ENCODE peak calls at places on chromosomes 1 and 21, in four cellular contexts. One of them, this sample, is unnamed.

GRCh38 chr1:230047114-230047865 is 19.7 kb upstream of the GALNT2 start:
- DNase-seq in HepG2: no peak
- DNase-seq in K562: no peak
- DNase-seq in HCT116: peak; percentile 6
- DNase-seq in this sample: no peak

GRCh38 chr1:62144238-62144831 is 50.3 kb upstream of the L1TD1 start:
- DNase-seq in HepG2: peak; percentile 39
- DNase-seq in HCT116: peak; percentile 31
- DNase-seq in K562: peak; percentile 44
- DNase-seq in this sample: peak; percentile 51

GRCh38 chr21:35332841-35333426 is 283.8 kb upstream of the RUNX1 start:
- DNase-seq in HepG2: no peak
- DNase-seq in HCT116: no peak
- DNase-seq in K562: no peak
- DNase-seq in this sample: no peak

GRCh38 chr1:57506941-57507340 is 83.1 kb upstream of the DAB1 start:
- DNase-seq in HepG2: no peak
- DNase-seq in K562: no peak
- DNase-seq in HCT116: no peak
- DNase-seq in this sample: no peak

GRCh38 chr1:18530567-18531502 is 50.1 kb downstream of the KLHDC7A start:
- DNase-seq in K562: peak; percentile 63
- DNase-seq in HepG2: peak; percentile 21
- DNase-seq in HCT116: peak; percentile 21
- DNase-seq in this sample: peak; percentile 4

GRCh38 chr1:22364764-22365163 is 86.9 kb upstream of the ZBTB40 start:
- DNase-seq in HepG2: no peak
- DNase-seq in HCT116: no peak
- DNase-seq in K562: peak; percentile 33
- DNase-seq in this sample: no peak

GRCh38 chr1:54926955-54927354 is 40.0 kb upstream of the DHCR24 start:
- DNase-seq in K562: no peak
- DNase-seq in HepG2: peak; percentile 51
- DNase-seq in HCT116: no peak
- DNase-seq in this sample: no peak

GRCh38 chr1:49125746-49126145 is 349.1 kb upstream of the BEND5 start:
- DNase-seq in HCT116: no peak
- DNase-seq in K562: no peak
- DNase-seq in HepG2: no peak
- DNase-seq in this sample: no peak

GRCh38 chr1:24126023-24126671 is 14.2 kb upstream of the MYOM3 start:
- DNase-seq in K562: no peak
- DNase-seq in HCT116: no peak
- DNase-seq in HepG2: no peak
- DNase-seq in this sample: no peak

GRCh38 chr1:41399148-41399795 is 38.0 kb downstream of the FOXO6 start:
- DNase-seq in HCT116: no peak
- DNase-seq in K562: no peak
- DNase-seq in HepG2: no peak
- DNase-seq in this sample: no peak

GRCh38 chr1:180041587-180041986 is 87.0 kb downstream of the CEP350 start:
- DNase-seq in HCT116: no peak
- DNase-seq in HepG2: no peak
- DNase-seq in K562: no peak
- DNase-seq in this sample: no peak

GRCh38 chr21:38968887-38969543 is 163.3 kb downstream of the ETS2 start:
- DNase-seq in K562: no peak
- DNase-seq in HepG2: peak; percentile 70
- DNase-seq in HCT116: no peak
- DNase-seq in this sample: no peak

GRCh38 chr21:14916676-14917141 is 148.1 kb downstream of the NRIP1 start:
- DNase-seq in HepG2: no peak
- DNase-seq in HCT116: no peak
- DNase-seq in K562: no peak
- DNase-seq in this sample: no peak

GRCh38 chr1:198632007-198632406 is 6.8 kb upstream of the PTPRC start:
- DNase-seq in K562: no peak
- DNase-seq in HCT116: no peak
- DNase-seq in HepG2: no peak
- DNase-seq in this sample: no peak

GRCh38 chr1:12046749-12047119 is 16.4 kb upstream of the TNFRSF8 start:
- DNase-seq in HepG2: no peak
- DNase-seq in K562: no peak
- DNase-seq in HCT116: no peak
- DNase-seq in this sample: no peak

GRCh38 chr1:8814870-8815269 is 2.6 kb downstream of the RERE start:
- DNase-seq in HCT116: no peak
- DNase-seq in HepG2: no peak
- DNase-seq in K562: peak; percentile 57
- DNase-seq in this sample: no peak

GRCh38 chr1:3503525-3503886 is 49.0 kb downstream of the ARHGEF16 start:
- DNase-seq in K562: no peak
- DNase-seq in HCT116: no peak
- DNase-seq in HepG2: no peak
- DNase-seq in this sample: no peak

GRCh38 chr1:168085401-168085872 is 51.3 kb downstream of the GPR161 start:
- DNase-seq in HCT116: no peak
- DNase-seq in K562: no peak
- DNase-seq in HepG2: no peak
- DNase-seq in this sample: no peak

GRCh38 chr1:160855181-160855981 is 7.3 kb downstream of the CD244 start:
- DNase-seq in HCT116: no peak
- DNase-seq in K562: no peak
- DNase-seq in HepG2: no peak
- DNase-seq in this sample: no peak

GRCh38 chr1:160862151-160863061 is at the start of gene CD244:
- DNase-seq in HCT116: no peak
- DNase-seq in K562: no peak
- DNase-seq in HepG2: no peak
- DNase-seq in this sample: no peak

GRCh38 chr1:160860840-160861505 is 1.7 kb downstream of the CD244 start:
- DNase-seq in HCT116: no peak
- DNase-seq in K562: no peak
- DNase-seq in HepG2: no peak
- DNase-seq in this sample: no peak

GRCh38 chr1:160859166-160859565 is 3.5 kb downstream of the CD244 start:
- DNase-seq in HCT116: no peak
- DNase-seq in K562: no peak
- DNase-seq in HepG2: no peak
- DNase-seq in this sample: no peak

GRCh38 chr1:160858127-160858909 is 4.4 kb downstream of the CD244 start:
- DNase-seq in HepG2: no peak
- DNase-seq in K562: no peak
- DNase-seq in HCT116: no peak
- DNase-seq in this sample: no peak
- TF ChIP-seq TCF7L2 in HepG2: no peak
- TF ChIP-seq TCF7L2 in K562: no peak
- TF ChIP-seq TCF7L2 in HCT116: no peak
- TF ChIP-seq TCF7L2 in this sample: no peak

DNA sequence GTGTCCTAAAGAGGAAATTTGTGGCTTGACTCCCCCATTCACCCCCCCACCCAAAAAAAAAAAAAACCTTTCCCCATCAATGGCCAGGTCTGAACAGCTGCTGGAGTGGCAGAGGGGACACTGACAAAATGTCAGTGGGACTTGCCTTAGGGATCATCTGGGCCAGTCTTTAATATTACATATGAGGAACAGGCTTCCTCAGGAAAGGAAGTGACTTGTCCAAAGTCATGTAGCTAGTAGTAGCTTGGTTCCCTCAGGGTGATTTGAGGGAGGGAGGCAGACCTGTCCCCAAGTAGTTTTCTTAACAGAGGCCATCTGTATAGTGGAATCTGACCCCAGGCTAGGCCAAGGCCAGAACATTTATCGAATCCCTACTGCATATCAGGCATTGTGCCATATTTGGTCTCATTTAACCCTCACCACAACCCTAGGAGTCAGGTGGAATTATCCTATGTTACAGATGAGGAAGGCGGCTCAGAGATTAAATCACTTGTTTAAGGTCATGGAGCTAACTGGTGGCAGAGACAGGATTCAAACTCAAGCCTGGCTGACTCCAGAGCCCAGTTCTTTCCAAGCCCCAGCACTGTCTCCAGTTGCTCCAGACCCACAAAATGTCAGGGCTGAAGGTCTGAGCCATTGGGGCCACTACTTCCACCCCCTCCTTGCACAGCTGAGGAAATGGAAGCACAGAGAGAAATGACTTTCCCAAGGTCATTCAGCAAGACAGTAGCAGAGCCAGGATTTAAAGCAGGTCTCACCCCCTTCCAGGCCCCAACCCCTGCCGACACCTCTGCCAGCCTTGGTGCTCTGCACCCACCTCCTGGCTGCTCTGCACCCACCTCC is 10.4 kb downstream of the ZBTB7B start:
- DNase-seq in K562: no peak
- DNase-seq in HepG2: no peak
- DNase-seq in HCT116: no peak
- DNase-seq in this sample: no peak
- TF ChIP-seq REST in K562: no peak
- TF ChIP-seq REST in HepG2: no peak
- TF ChIP-seq REST in HCT116: no peak
- TF ChIP-seq REST in this sample: no peak

GRCh38 chr1:119797137-119797536 is 14.1 kb downstream of the REG4 start:
- DNase-seq in HCT116: no peak
- DNase-seq in HepG2: no peak
- DNase-seq in K562: no peak
- DNase-seq in this sample: no peak

GRCh38 chr1:119794856-119795255 is 16.4 kb downstream of the REG4 start:
- DNase-seq in HCT116: no peak
- DNase-seq in K562: no peak
- DNase-seq in HepG2: no peak
- DNase-seq in this sample: no peak

GRCh38 chr1:119794230-119794629 is 17.0 kb downstream of the REG4 start:
- DNase-seq in HepG2: no peak
- DNase-seq in HCT116: no peak
- DNase-seq in K562: no peak
- DNase-seq in this sample: no peak

GRCh38 chr1:119799003-119799402 is 12.3 kb downstream of the REG4 start:
- DNase-seq in HepG2: no peak
- DNase-seq in HCT116: no peak
- DNase-seq in K562: no peak
- DNase-seq in this sample: no peak

GRCh38 chr1:119795471-119795870 is 15.8 kb downstream of the REG4 start:
- DNase-seq in K562: no peak
- DNase-seq in HepG2: no peak
- DNase-seq in HCT116: no peak
- DNase-seq in this sample: no peak
- TF ChIP-seq TCF7L2 in K562: no peak
- TF ChIP-seq TCF7L2 in HepG2: no peak
- TF ChIP-seq TCF7L2 in HCT116: no peak
- TF ChIP-seq TCF7L2 in this sample: no peak

GRCh38 chr1:214740471-214740870 is 137.5 kb downstream of the CENPF start:
- DNase-seq in K562: no peak
- DNase-seq in HCT116: no peak
- DNase-seq in HepG2: no peak
- DNase-seq in this sample: no peak

DNA sequence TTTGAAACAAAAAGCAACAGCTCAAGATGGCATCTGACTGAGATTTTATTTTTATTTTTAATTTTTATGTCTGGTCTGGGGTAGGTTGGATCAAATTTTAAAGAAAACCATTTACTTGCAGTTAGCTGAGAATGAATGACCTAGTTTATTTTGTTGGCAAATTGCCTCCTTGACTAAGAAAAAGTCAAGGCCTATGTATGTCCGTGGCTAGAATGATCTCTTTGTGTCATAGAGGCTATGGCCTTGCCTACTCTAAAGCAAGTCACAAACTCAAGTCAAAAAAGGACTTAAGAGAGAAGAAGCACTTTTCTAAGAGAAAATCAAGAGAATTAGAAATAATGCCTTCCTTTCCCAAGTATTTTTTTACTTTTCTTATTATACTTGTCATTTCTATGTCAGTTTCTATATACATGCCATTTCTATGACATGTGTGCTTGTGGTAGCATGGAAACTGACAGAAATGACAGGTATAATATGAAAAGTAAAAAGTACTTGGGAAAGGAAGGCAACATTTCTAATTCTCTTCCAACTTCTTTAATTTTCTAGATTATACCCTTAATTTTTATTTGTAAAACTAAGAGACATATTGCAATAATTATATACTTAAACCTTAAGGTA is 136.7 kb downstream of the CENPF start:
- DNase-seq in HCT116: no peak
- DNase-seq in HepG2: no peak
- DNase-seq in K562: no peak
- DNase-seq in this sample: no peak
- TF ChIP-seq REST in HCT116: no peak
- TF ChIP-seq REST in HepG2: no peak
- TF ChIP-seq REST in K562: no peak
- TF ChIP-seq REST in this sample: no peak

GRCh38 chr1:53390261-53390660 is 62.4 kb upstream of the LRP8 start:
- DNase-seq in HepG2: no peak
- DNase-seq in K562: no peak
- DNase-seq in HCT116: no peak
- DNase-seq in this sample: no peak
- TF ChIP-seq TCF7L2 in HepG2: no peak
- TF ChIP-seq TCF7L2 in K562: no peak
- TF ChIP-seq TCF7L2 in HCT116: no peak
- TF ChIP-seq TCF7L2 in this sample: no peak

GRCh38 chr1:7675431-7676273 is 95.4 kb upstream of the VAMP3 start:
- DNase-seq in HepG2: no peak
- DNase-seq in HCT116: no peak
- DNase-seq in K562: no peak
- DNase-seq in this sample: no peak

GRCh38 chr1:7677815-7678214 is 93.3 kb upstream of the VAMP3 start:
- DNase-seq in HepG2: no peak
- DNase-seq in HCT116: no peak
- DNase-seq in K562: no peak
- DNase-seq in this sample: no peak

GRCh38 chr1:7674972-7675371 is 96.1 kb upstream of the VAMP3 start:
- DNase-seq in HCT116: no peak
- DNase-seq in HepG2: no peak
- DNase-seq in K562: no peak
- DNase-seq in this sample: no peak

GRCh38 chr1:7677111-7677510 is 94.0 kb upstream of the VAMP3 start:
- DNase-seq in K562: no peak
- DNase-seq in HCT116: no peak
- DNase-seq in HepG2: no peak
- DNase-seq in this sample: no peak

GRCh38 chr1:7676274-7676945 is 94.7 kb upstream of the VAMP3 start:
- DNase-seq in HepG2: no peak
- DNase-seq in HCT116: no peak
- DNase-seq in K562: no peak
- DNase-seq in this sample: no peak
- TF ChIP-seq REST in HepG2: no peak
- TF ChIP-seq REST in HCT116: no peak
- TF ChIP-seq REST in K562: no peak
- TF ChIP-seq REST in this sample: no peak

This sample was measured in Panc1.